ENCODE peak calls at places on chromosomes 12 and 14, in six cellular contexts. One of them, this sample, is unnamed.

GRCh38 chr12:22410497-22410896 is 76.0 kb upstream of the ST8SIA1 start:
- DNase-seq in CD8-positive, alpha-beta T cell: no peak
- DNase-seq in GM12865: no peak
- DNase-seq in tibial artery: no peak
- DNase-seq in mucosa of descending colon: no peak
- DNase-seq in neural progenitor cell: no peak
- DNase-seq in this sample: no peak

GRCh38 chr12:81888961-81889360 is 129.8 kb upstream of the PPFIA2 start:
- DNase-seq in CD8-positive, alpha-beta T cell: no peak
- DNase-seq in GM12865: no peak
- DNase-seq in tibial artery: no peak
- DNase-seq in mucosa of descending colon: no peak
- DNase-seq in neural progenitor cell: peak
- DNase-seq in this sample: no peak

GRCh38 chr12:120388711-120389431 is 19.9 kb upstream of the MSI1 start:
- DNase-seq in CD8-positive, alpha-beta T cell: no peak
- DNase-seq in GM12865: no peak
- DNase-seq in tibial artery: no peak
- DNase-seq in mucosa of descending colon: no peak
- DNase-seq in neural progenitor cell: peak
- DNase-seq in this sample: no peak

GRCh38 chr12:119809023-119809422 is 68.1 kb downstream of the CIT start:
- DNase-seq in CD8-positive, alpha-beta T cell: no peak
- DNase-seq in GM12865: peak
- DNase-seq in tibial artery: no peak
- DNase-seq in mucosa of descending colon: no peak
- DNase-seq in neural progenitor cell: no peak
- DNase-seq in this sample: no peak

GRCh38 chr14:45728448-45729225 is 475.6 kb upstream of the MIS18BP1 start:
- DNase-seq in CD8-positive, alpha-beta T cell: no peak
- DNase-seq in GM12865: no peak
- DNase-seq in tibial artery: no peak
- DNase-seq in mucosa of descending colon: no peak
- DNase-seq in neural progenitor cell: no peak
- DNase-seq in this sample: no peak

GRCh38 chr14:75875958-75876357 is 105.8 kb downstream of the TGFB3 start:
- DNase-seq in CD8-positive, alpha-beta T cell: no peak
- DNase-seq in GM12865: peak
- DNase-seq in tibial artery: no peak
- DNase-seq in mucosa of descending colon: no peak
- DNase-seq in neural progenitor cell: no peak
- DNase-seq in this sample: peak

GRCh38 chr12:112589275-112589674 is 170.5 kb downstream of the PTPN11 start:
- DNase-seq in CD8-positive, alpha-beta T cell: no peak
- DNase-seq in GM12865: no peak
- DNase-seq in tibial artery: no peak
- DNase-seq in mucosa of descending colon: no peak
- DNase-seq in neural progenitor cell: no peak
- DNase-seq in this sample: no peak

GRCh38 chr14:63770187-63770807 is 42.4 kb upstream of the SGPP1 start:
- DNase-seq in CD8-positive, alpha-beta T cell: peak
- DNase-seq in GM12865: peak
- DNase-seq in tibial artery: no peak
- DNase-seq in mucosa of descending colon: peak
- DNase-seq in neural progenitor cell: peak
- DNase-seq in this sample: peak

GRCh38 chr12:97713217-97713616 is 250.6 kb downstream of the RMST start:
- DNase-seq in CD8-positive, alpha-beta T cell: no peak
- DNase-seq in GM12865: no peak
- DNase-seq in tibial artery: no peak
- DNase-seq in mucosa of descending colon: no peak
- DNase-seq in neural progenitor cell: no peak
- DNase-seq in this sample: no peak

GRCh38 chr12:48512855-48513254 is 12.6 kb upstream of the OR8S1 start:
- DNase-seq in CD8-positive, alpha-beta T cell: no peak
- DNase-seq in GM12865: peak
- DNase-seq in tibial artery: no peak
- DNase-seq in mucosa of descending colon: no peak
- DNase-seq in neural progenitor cell: no peak
- DNase-seq in this sample: no peak

GRCh38 chr12:44299524-44299923 is 463.6 kb downstream of the TMEM117 start:
- DNase-seq in CD8-positive, alpha-beta T cell: no peak
- DNase-seq in GM12865: no peak
- DNase-seq in tibial artery: no peak
- DNase-seq in mucosa of descending colon: no peak
- DNase-seq in neural progenitor cell: no peak
- DNase-seq in this sample: no peak

GRCh38 chr12:44294649-44295048 is 458.8 kb downstream of the TMEM117 start:
- DNase-seq in CD8-positive, alpha-beta T cell: no peak
- DNase-seq in GM12865: peak
- DNase-seq in tibial artery: no peak
- DNase-seq in mucosa of descending colon: no peak
- DNase-seq in neural progenitor cell: no peak
- DNase-seq in this sample: no peak

GRCh38 chr12:44295958-44296623 is 460.2 kb downstream of the TMEM117 start:
- DNase-seq in CD8-positive, alpha-beta T cell: no peak
- DNase-seq in GM12865: no peak
- DNase-seq in tibial artery: no peak
- DNase-seq in mucosa of descending colon: no peak
- DNase-seq in neural progenitor cell: no peak
- DNase-seq in this sample: no peak

DNA sequence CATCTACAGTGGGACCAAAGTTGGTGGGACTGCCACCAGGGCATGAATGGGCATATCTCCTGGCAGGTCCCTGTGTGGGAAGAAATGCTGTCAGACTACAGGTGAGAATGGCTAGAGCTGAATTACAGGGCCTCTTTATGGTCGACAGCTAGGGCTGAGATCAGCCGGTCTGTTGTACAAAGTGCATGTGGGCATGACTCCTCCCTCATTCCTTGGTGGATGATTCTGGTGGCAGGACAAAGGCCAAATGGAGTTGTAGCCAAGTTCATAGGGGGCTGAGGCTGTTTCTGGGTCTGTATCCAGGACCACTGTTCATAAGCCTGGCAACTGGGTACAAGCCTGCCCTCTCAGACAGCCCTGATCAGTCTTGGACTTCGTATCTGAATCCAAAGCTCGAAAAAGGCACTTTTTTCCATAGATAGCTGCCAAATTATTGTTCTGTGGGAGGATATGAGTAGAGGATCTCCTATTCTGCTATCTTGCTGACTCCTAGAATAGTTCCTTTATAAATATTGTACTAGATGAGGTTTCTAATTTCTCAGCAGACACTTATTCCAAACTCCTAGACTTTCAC is 460.8 kb downstream of the TMEM117 start:
- DNase-seq in CD8-positive, alpha-beta T cell: no peak
- DNase-seq in GM12865: no peak
- DNase-seq in tibial artery: no peak
- DNase-seq in mucosa of descending colon: peak
- DNase-seq in neural progenitor cell: no peak
- DNase-seq in this sample: no peak
- H3K4me3 ChIP-seq in CD8-positive, alpha-beta T cell: no peak
- H3K4me3 ChIP-seq in GM12865: no peak
- H3K4me3 ChIP-seq in tibial artery: no peak
- H3K4me3 ChIP-seq in mucosa of descending colon: no peak
- H3K4me3 ChIP-seq in neural progenitor cell: no peak
- H3K4me3 ChIP-seq in this sample: no peak

DNA sequence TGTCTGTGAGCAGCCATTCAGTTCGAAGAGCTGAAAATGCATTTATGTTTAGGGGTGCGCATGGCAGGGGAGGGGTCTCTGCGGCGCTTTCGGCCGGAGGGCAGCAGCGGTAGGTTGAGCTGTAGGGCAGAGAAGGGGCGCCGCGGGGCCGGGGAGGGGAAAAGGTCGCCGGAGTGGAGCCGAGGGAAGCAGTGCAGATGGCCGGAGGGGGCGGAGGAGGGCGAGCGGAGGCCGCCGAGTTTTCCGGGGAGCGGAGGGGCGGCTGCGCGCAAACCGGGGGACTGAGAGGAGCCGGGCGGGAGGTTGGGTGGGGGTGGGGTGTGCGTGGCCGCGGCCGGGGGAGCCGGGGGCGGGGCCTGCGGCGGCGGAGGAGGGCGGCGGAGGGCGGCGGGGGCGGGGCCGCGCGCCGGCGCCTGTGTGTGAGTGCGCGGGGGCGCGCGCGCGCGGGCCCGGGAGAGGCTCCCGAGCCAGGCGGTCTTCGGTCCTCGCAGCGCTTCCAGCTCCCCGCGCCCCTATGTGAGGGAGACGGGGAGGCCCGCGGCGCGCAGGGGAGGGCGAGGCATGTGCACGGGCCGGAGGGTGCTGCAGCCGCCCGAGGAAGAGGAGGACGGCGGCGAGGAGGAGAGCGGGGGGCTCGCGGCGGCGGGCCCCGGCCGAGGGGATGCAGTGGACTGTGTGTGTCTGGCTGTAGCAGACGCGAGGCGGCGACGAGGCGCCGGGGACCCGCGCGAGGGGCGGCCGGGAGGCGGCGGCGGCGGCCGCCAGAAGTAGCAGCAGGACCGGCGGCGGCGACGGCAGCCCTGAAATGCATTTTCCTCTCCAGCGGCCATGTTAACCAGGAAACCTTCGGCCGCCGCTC is at the start of gene DYRK2:
- DNase-seq in CD8-positive, alpha-beta T cell: peak
- DNase-seq in GM12865: peak
- DNase-seq in tibial artery: peak
- DNase-seq in mucosa of descending colon: peak
- DNase-seq in neural progenitor cell: peak
- DNase-seq in this sample: peak
- TF ChIP-seq CTCF in CD8-positive, alpha-beta T cell: no peak
- TF ChIP-seq CTCF in GM12865: no peak
- TF ChIP-seq CTCF in tibial artery: no peak
- TF ChIP-seq CTCF in mucosa of descending colon: no peak
- TF ChIP-seq CTCF in neural progenitor cell: no peak
- TF ChIP-seq CTCF in this sample: no peak

GRCh38 chr14:30621354-30621953 is 665 bp upstream of the SCFD1 start:
- DNase-seq in CD8-positive, alpha-beta T cell: no peak
- DNase-seq in GM12865: peak
- DNase-seq in tibial artery: no peak
- DNase-seq in mucosa of descending colon: peak
- DNase-seq in neural progenitor cell: peak
- DNase-seq in this sample: peak
- H3K4me3 ChIP-seq in CD8-positive, alpha-beta T cell: peak
- H3K4me3 ChIP-seq in GM12865: peak
- H3K4me3 ChIP-seq in tibial artery: peak
- H3K4me3 ChIP-seq in mucosa of descending colon: peak
- H3K4me3 ChIP-seq in neural progenitor cell: peak
- H3K4me3 ChIP-seq in this sample: peak

DNA sequence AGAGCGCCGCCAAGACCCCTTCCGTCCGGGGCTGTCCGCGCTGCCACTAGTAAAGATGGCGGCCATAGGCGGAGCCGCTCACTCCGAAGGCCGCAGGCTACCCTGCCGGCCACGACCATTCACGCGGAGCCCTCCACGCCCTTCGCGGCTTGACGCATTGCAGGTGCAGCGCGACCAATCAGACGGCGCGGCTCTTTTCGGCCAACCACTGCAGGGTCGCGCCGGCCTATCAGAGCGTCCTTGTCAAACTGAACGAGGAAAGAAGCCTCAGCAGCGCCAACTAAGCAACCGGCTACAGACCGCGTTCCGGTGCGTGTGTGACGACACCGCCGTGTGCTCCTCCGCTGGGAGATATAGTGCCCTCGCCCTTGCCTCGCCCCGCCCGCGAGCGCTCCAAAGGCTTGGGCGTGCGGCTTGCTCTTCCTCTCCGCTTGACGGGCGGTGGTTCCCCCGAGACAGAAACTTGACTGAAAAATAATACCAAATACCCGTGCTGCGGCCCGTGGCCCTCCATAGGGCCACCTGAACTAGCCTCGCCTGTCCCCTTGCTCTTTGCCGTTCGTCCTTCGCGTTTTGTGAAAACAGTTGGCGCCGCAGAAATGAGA is 13.6 kb upstream of the CALM1 start:
- DNase-seq in CD8-positive, alpha-beta T cell: peak
- DNase-seq in GM12865: peak
- DNase-seq in tibial artery: peak
- DNase-seq in mucosa of descending colon: peak
- DNase-seq in neural progenitor cell: peak
- DNase-seq in this sample: peak
- TF ChIP-seq CTCF in CD8-positive, alpha-beta T cell: no peak
- TF ChIP-seq CTCF in GM12865: peak
- TF ChIP-seq CTCF in tibial artery: no peak
- TF ChIP-seq CTCF in mucosa of descending colon: peak
- TF ChIP-seq CTCF in neural progenitor cell: no peak
- TF ChIP-seq CTCF in this sample: no peak

GRCh38 chr12:122982494-122982850 is 2.0 kb downstream of the ARL6IP4 start:
- DNase-seq in CD8-positive, alpha-beta T cell: no peak
- DNase-seq in GM12865: no peak
- DNase-seq in tibial artery: peak
- DNase-seq in mucosa of descending colon: no peak
- DNase-seq in neural progenitor cell: no peak
- DNase-seq in this sample: no peak
- H3K4me3 ChIP-seq in CD8-positive, alpha-beta T cell: peak
- H3K4me3 ChIP-seq in GM12865: no peak
- H3K4me3 ChIP-seq in tibial artery: peak
- H3K4me3 ChIP-seq in mucosa of descending colon: no peak
- H3K4me3 ChIP-seq in neural progenitor cell: no peak
- H3K4me3 ChIP-seq in this sample: peak

GRCh38 chr12:14416658-14417057 is 51.2 kb downstream of the ATF7IP start:
- DNase-seq in CD8-positive, alpha-beta T cell: no peak
- DNase-seq in GM12865: peak
- DNase-seq in tibial artery: no peak
- DNase-seq in mucosa of descending colon: no peak
- DNase-seq in neural progenitor cell: peak
- DNase-seq in this sample: peak
- TF ChIP-seq CTCF in CD8-positive, alpha-beta T cell: peak
- TF ChIP-seq CTCF in GM12865: no peak
- TF ChIP-seq CTCF in tibial artery: no peak
- TF ChIP-seq CTCF in mucosa of descending colon: no peak
- TF ChIP-seq CTCF in neural progenitor cell: no peak
- TF ChIP-seq CTCF in this sample: peak

This sample was measured in fibroblast of mammary gland.